ENCODE peak calls at places on chromosome 1, in five cellular contexts. B is aorta; F is stimulated activated CD4-positive, alpha-beta T cell treated with anti-CD3 and anti-CD28 coated beads, Interleukin-2, amount 100 ng/mL, for 4 hours; M is M059J; I is CD8-positive, alpha-beta T cell. L is an unnamed sample.

GRCh38 chr1:79052829-79053449 is 46.4 kb upstream of the ADGRL4 start:
- DNase-seq in B (no peak), F (no peak), I (no peak), M (no peak), L (no peak)

GRCh38 chr1:91383461-91383860 is 21.2 kb downstream of the HFM1 start:
- DNase-seq in B (no peak), I (no peak), M (no peak), F (no peak), L (no peak)

GRCh38 chr1:44655609-44656008 is 18.7 kb downstream of the TMEM53 start:
- DNase-seq in F (no peak), I (no peak), B (no peak), M (peak), L (no peak)

GRCh38 chr1:220631238-220631842 is 58.8 kb upstream of the C1orf115 start:
- DNase-seq in B (no peak), F (no peak), M (peak), I (no peak), L (no peak)

GRCh38 chr1:24340770-24341169 is 21.6 kb downstream of the GRHL3 start:
- DNase-seq in F (no peak), M (no peak), B (no peak), I (no peak), L (no peak)

GRCh38 chr1:200410566-200410878 is 686 bp upstream of the ZNF281 start:
- DNase-seq in I (no peak), M (no peak), B (no peak), F (no peak), L (no peak)

GRCh38 chr1:67908260-67908936 is 75.1 kb upstream of the GNG12 start:
- DNase-seq in M (peak), F (no peak), B (no peak), I (no peak), L (no peak)

GRCh38 chr1:202501281-202501680 is 152.8 kb downstream of the PPP1R12B start:
- DNase-seq in B (no peak), M (peak), F (no peak), I (no peak), L (no peak)

GRCh38 chr1:227745568-227745967 is 10.3 kb downstream of the SNAP47 start:
- DNase-seq in B (no peak), M (no peak), I (no peak), F (no peak), L (no peak)

GRCh38 chr1:77605246-77606026 is 77.0 kb downstream of the ZZZ3 start:
- DNase-seq in I (no peak), F (no peak), M (peak), B (peak), L (no peak)

GRCh38 chr1:165903672-165904071 is 76.3 kb downstream of the UCK2 start:
- DNase-seq in F (no peak), I (no peak), M (peak), B (no peak), L (no peak)

GRCh38 chr1:207049974-207050391 is 1.0 kb downstream of the YOD1 start:
- DNase-seq in B (no peak), M (peak), F (peak), I (peak), L (no peak)